ENCODE peak calls at places on chromosomes 4 and X, in four cellular contexts. A is A549, Z is HepG2, K is K562. Q is an unnamed sample.

GRCh38 chr4:166366012-166366411 is 493.0 kb downstream of the TLL1 start:
- DNase-seq in A (no peak), Z (no peak), K (no peak), Q (no peak)

GRCh38 chr4:97016186-97016945 is 1126.9 kb downstream of the STPG2 start:
- DNase-seq in Z (no peak), K (no peak), A (no peak), Q (no peak)

GRCh38 chr4:170089274-170089742 is 448 bp downstream of the AADAT start:
- DNase-seq in Z (peak), A (peak), K (no peak), Q (peak)

GRCh38 chr4:168076989-168077725 is 15.2 kb upstream of the ANXA10 start:
- DNase-seq in Z (peak), A (peak), K (peak), Q (peak)

GRCh38 chr4:38606587-38606905 is 57.5 kb upstream of the KLF3 start:
- DNase-seq in Z (no peak), K (peak), A (no peak), Q (no peak)

GRCh38 chr4:55030606-55031005 is 94.8 kb downstream of the KDR start:
- DNase-seq in K (no peak), A (no peak), Z (no peak), Q (no peak)

GRCh38 chrX:48800574-48801280 is 1.1 kb upstream of the HDAC6 start:
- DNase-seq in A (no peak), K (peak), Z (no peak), Q (no peak)

GRCh38 chrX:134776844-134777370 is 118.6 kb upstream of the PLAC1 start:
- DNase-seq in A (no peak), Z (no peak), K (no peak), Q (no peak)

GRCh38 chrX:69150294-69150960 is 14.8 kb downstream of the PJA1 start:
- DNase-seq in K (no peak), A (peak), Z (peak), Q (no peak)

GRCh38 chr4:56861365-56861764 is 39.9 kb upstream of the SPINK2 start:
- DNase-seq in Z (no peak), A (no peak), K (no peak), Q (peak)

GRCh38 chrX:129813662-129814061 is 30.0 kb downstream of the ZDHHC9 start:
- DNase-seq in Z (no peak), K (no peak), A (no peak), Q (no peak)

GRCh38 chrX:36978886-36979285 is 29.3 kb upstream of the FAM47C start:
- DNase-seq in A (no peak), Z (no peak), K (no peak), Q (peak)

GRCh38 chr4:71212216-71212615 is 126.6 kb upstream of the SLC4A4 start:
- DNase-seq in Z (no peak), K (no peak), A (no peak), Q (no peak)

GRCh38 chr4:163273922-163274321 is 58.5 kb downstream of the NPY1R start:
- DNase-seq in Z (no peak), K (no peak), A (no peak), Q (no peak)

GRCh38 chr4:94960703-94961102 is 202.9 kb downstream of the BMPR1B start:
- DNase-seq in Z (no peak), K (no peak), A (no peak), Q (no peak)

GRCh38 chrX:15163131-15163530 is 106.8 kb downstream of the ASB9 start:
- DNase-seq in K (no peak), A (no peak), Z (no peak), Q (no peak)

GRCh38 chrX:15173411-15173810 is 96.5 kb downstream of the ASB9 start:
- DNase-seq in K (no peak), A (no peak), Z (no peak), Q (no peak)

GRCh38 chrX:15170927-15171326 is 99.0 kb downstream of the ASB9 start:
- DNase-seq in Z (no peak), A (no peak), K (no peak), Q (no peak)

GRCh38 chrX:15165832-15166231 is 104.1 kb downstream of the ASB9 start:
- DNase-seq in K (peak), A (no peak), Z (no peak), Q (no peak)

GRCh38 chrX:15167826-15168225 is 102.1 kb downstream of the ASB9 start:
- DNase-seq in K (no peak), A (no peak), Z (no peak), Q (no peak)
- TF ChIP-seq MAZ in K (no peak), A (no peak), Z (no peak), Q (no peak)

GRCh38 chr4:88630756-88631155 is 38.5 kb downstream of the HERC3 start:
- DNase-seq in K (no peak), A (no peak), Z (no peak), Q (peak)
- TF ChIP-seq MAZ in K (no peak), A (no peak), Z (no peak), Q (no peak)

GRCh38 chrX:70452143-70452733 is 7.6 kb downstream of the DLG3 start:
- DNase-seq in A (peak), K (peak), Z (peak), Q (peak)

GRCh38 chrX:70453024-70453618 is 8.5 kb downstream of the DLG3 start:
- DNase-seq in Z (no peak), K (no peak), A (no peak), Q (no peak)

GRCh38 chrX:70456256-70456655 is 11.6 kb downstream of the DLG3 start:
- DNase-seq in A (no peak), Z (no peak), K (no peak), Q (no peak)

GRCh38 chrX:70455366-70456202 is 10.9 kb downstream of the DLG3 start:
- DNase-seq in A (no peak), K (no peak), Z (no peak), Q (no peak)

GRCh38 chrX:70454441-70455365 is 10.1 kb downstream of the DLG3 start:
- DNase-seq in A (peak), K (peak), Z (peak), Q (peak)
- TF ChIP-seq MAZ in A (no peak), K (peak), Z (no peak), Q (peak)

GRCh38 chr4:172740434-172740833 is 428.2 kb upstream of the GALNT7 start:
- DNase-seq in A (no peak), K (no peak), Z (no peak), Q (no peak)
- TF ChIP-seq MAZ in A (no peak), K (no peak), Z (no peak), Q (no peak)

GRCh38 chr4:10093273-10093621 is 23.4 kb downstream of the WDR1 start:
- DNase-seq in A (no peak), Z (no peak), K (no peak), Q (no peak)
- TF ChIP-seq MAZ in A (no peak), Z (no peak), K (no peak), Q (no peak)

GRCh38 chr4:35939746-35940145 is 304.6 kb downstream of the ARAP2 start:
- DNase-seq in K (no peak), A (no peak), Z (no peak), Q (no peak)
- TF ChIP-seq MAZ in K (no peak), A (no peak), Z (no peak), Q (no peak)

GRCh38 chr4:39998659-39999345 is 21.1 kb upstream of the PDS5A start:
- DNase-seq in Z (no peak), K (no peak), A (peak), Q (no peak)
- TF ChIP-seq MAZ in Z (no peak), K (no peak), A (no peak), Q (no peak)

GRCh38 chr4:90575371-90575770 is 448.2 kb downstream of the CCSER1 start:
- DNase-seq in Z (no peak), K (no peak), A (no peak), Q (no peak)

GRCh38 chr4:90570615-90571014 is 443.4 kb downstream of the CCSER1 start:
- DNase-seq in K (no peak), Z (no peak), A (no peak), Q (no peak)

DNA sequence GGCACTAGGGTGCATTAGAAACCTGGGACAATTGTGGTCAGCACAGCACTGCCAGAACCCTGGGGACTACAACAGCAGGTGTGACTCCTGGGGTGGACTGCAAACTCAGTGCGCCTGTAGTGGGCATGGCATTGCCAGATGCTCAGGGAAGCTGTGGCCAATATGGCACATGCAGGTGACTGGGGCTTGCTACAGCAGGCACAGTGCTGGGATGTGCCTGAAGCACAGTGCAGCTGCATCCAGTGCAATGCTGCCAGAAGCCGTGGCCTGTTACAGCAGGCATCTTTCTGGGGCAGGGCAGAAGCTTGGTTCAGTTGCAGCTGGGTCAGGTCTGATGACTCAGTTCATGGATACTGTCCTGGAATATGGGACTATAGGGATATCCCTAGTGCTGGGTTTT is 445.8 kb downstream of the CCSER1 start:
- DNase-seq in K (no peak), A (no peak), Z (no peak), Q (no peak)
- TF ChIP-seq MAZ in K (no peak), A (no peak), Z (no peak), Q (no peak)